ENCODE peak calls at places on chromosomes 13 and 19, in eight cellular contexts. F is HepG2, M is PC-3, A is endodermal cell, W is H1, Q is IMR-90, O is ovary, J is A549. C is an unnamed sample.

GRCh38 chr13:101880581-101880980 is 428.1 kb downstream of the ITGBL1 start:
- DNase-seq in J (no peak), Q (no peak), O (no peak), M (no peak), F (no peak), A (no peak), W (no peak), C (no peak)

GRCh38 chr13:102244617-102245227 is 157.1 kb downstream of the FGF14 start:
- DNase-seq in O (no peak), J (no peak), A (no peak), F (no peak), W (no peak), M (no peak), Q (no peak), C (no peak)

GRCh38 chr19:45123440-45123850 is 30.5 kb downstream of the PPP1R37 start:
- DNase-seq in A (no peak), W (no peak), J (no peak), Q (no peak), F (no peak), O (no peak), M (peak; percentile 86), C (peak; percentile 57)

GRCh38 chr13:105144020-105144419 is 1391.4 kb downstream of the EFNB2 start:
- DNase-seq in A (peak; percentile 48), M (no peak), F (no peak), O (no peak), J (no peak), Q (no peak), W (no peak), C (no peak)

GRCh38 chr19:27774827-27775226 is 1438.1 kb downstream of the UQCRFS1 start:
- DNase-seq in Q (no peak), O (no peak), J (no peak), A (peak; percentile 86), F (peak; percentile 18), W (peak; percentile 79), M (peak; percentile 5), C (no peak)

GRCh38 chr19:51687791-51688664 is 5.1 kb upstream of the SPACA6 start:
- DNase-seq in F (no peak), A (peak; percentile 89), O (peak; percentile 77), Q (peak; percentile 44), J (peak; percentile 68), W (peak; percentile 77), M (peak; percentile 62), C (peak; percentile 53)

GRCh38 chr19:18672606-18673337 is 10.7 kb upstream of the CRTC1 start:
- DNase-seq in A (no peak), Q (peak; percentile 50), J (no peak), M (no peak), O (no peak), W (no peak), F (no peak), C (no peak)

GRCh38 chr13:66780814-66781213 is 449.3 kb downstream of the PCDH9 start:
- DNase-seq in A (no peak), J (no peak), M (peak; percentile 33), F (no peak), W (no peak), Q (peak; percentile 20), O (no peak), C (peak; percentile 45)

DNA sequence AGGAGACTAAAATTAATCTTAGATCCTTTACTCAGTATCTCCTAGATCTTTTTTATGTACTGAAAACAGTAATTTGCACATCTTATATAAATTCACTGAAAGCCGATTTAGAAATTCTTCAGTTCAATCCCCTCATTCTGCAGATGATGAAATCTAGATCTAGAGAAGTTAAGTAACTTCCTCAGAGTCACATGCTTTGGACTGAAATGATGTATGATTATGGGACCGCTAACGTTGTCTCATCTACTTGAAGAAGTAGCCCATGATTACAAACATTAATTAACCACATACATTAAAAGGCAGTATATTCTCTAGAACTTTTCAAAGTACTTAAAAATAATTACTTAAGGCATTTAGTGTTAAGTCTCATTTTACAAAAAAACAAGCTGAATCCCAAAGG is 37.8 kb downstream of the ELF1 start:
- DNase-seq in A (no peak), J (no peak), Q (no peak), O (no peak), M (no peak), F (no peak), W (no peak), C (no peak)
- H3K27ac ChIP-seq in A (no peak overlapping the region), J (no peak overlapping the region), Q (no peak overlapping the region), O (no peak overlapping the region), M (no peak overlapping the region), F (no peak overlapping the region), W (no peak overlapping the region), C (no peak overlapping the region)

DNA sequence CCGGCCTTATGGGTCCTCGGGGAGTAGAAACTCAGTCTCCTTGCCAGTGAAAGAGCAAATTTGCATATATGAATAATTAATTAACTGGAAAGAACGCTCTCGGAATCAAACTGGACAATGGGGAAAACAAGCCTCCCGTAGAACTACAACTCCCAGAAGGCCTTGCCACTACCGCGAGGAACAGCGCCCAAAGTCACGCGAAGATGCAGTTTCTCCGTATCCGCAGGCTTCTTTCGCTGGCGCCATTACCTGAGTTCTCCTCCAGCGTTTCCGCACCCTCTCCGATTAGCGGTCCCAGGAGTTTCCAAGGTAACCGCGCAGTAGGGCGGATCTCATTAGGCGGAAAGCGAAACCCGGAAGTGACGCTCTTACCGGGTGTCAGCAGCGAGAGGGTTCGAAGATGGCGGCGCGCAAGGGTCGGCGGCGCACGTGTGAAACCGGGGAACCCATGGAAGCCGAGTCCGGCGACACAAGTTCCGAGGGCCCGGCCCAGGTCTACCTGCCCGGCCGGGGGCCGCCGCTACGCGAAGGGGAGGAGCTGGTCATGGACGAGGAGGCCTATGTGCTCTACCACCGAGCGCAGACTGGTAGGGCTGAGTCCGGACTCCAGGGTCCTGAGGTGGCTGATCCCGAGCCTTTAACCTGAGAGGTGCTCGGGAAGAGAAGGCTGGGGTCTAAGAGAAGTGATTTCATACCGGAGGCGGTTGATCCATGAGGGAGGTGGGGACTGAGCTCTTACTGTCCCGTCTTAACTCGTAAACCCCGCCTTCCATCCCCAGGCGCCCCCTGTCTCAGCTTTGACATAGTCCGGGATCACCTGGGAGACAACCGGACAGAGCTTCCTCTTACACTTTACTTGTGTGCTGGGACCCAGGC is at the start of gene GRWD1:
- DNase-seq in Q (peak; percentile 94), O (peak; percentile 92), F (peak; percentile 96), A (peak; percentile 97), M (peak; percentile 94), J (peak; percentile 100), W (peak; percentile 91), C (peak; percentile 97)
- TF ChIP-seq CTCF in Q (peak; percentile 8), O (no peak), F (peak; percentile 41), A (peak; percentile 37), M (peak; percentile 22), J (peak; percentile 24), W (no peak), C (peak; percentile 29)

GRCh38 chr19:33052352-33052972 is 12.2 kb downstream of the RHPN2 start:
- DNase-seq in J (no peak), W (no peak), O (no peak), Q (peak; percentile 54), M (peak; percentile 78), F (peak; percentile 60), A (no peak), C (no peak)
- H3K27ac ChIP-seq in J (peak overlapping the region; percentile 77), W (no peak overlapping the region), O (no peak overlapping the region), Q (no peak overlapping the region), M (peak overlapping the region; percentile 93), F (peak overlapping the region; percentile 46), A (no peak overlapping the region), C (peak overlapping the region; percentile 48)

GRCh38 chr13:46553521-46553885 is 533 bp downstream of the LRCH1 start:
- DNase-seq in Q (no peak), J (no peak), O (no peak), M (no peak), W (peak; percentile 73), A (peak; percentile 72), F (no peak), C (no peak)

GRCh38 chr13:46552302-46552680 is 679 bp upstream of the LRCH1 start:
- DNase-seq in A (peak; percentile 53), Q (no peak), F (no peak), W (no peak), O (peak; percentile 45), J (no peak), M (no peak), C (no peak)

GRCh38 chr13:46550822-46551221 is 2.1 kb upstream of the LRCH1 start:
- DNase-seq in J (no peak), W (no peak), O (no peak), Q (no peak), F (no peak), M (no peak), A (no peak), C (no peak)

GRCh38 chr13:46552888-46553520 is at the start of gene LRCH1:
- DNase-seq in M (peak; percentile 70), A (peak; percentile 93), J (peak; percentile 66), W (peak; percentile 77), O (peak; percentile 88), Q (peak; percentile 80), F (peak; percentile 46), C (peak; percentile 87)

GRCh38 chr13:46551410-46552301 is 1.3 kb upstream of the LRCH1 start:
- DNase-seq in J (peak; percentile 51), F (peak; percentile 61), M (peak; percentile 76), Q (peak; percentile 75), W (peak; percentile 85), A (peak; percentile 90), O (peak; percentile 84), C (peak; percentile 68)
- TF ChIP-seq CTCF in J (peak; percentile 74), F (peak; percentile 86), M (peak; percentile 82), Q (peak; percentile 90), W (peak; percentile 84), A (peak; percentile 94), O (peak; percentile 67), C (peak; percentile 90)

GRCh38 chr19:16442386-16443276 is 29.1 kb downstream of the EPS15L1 start:
- DNase-seq in F (no peak), O (peak; percentile 49), M (no peak), Q (no peak), W (no peak), A (no peak), J (no peak), C (no peak)
- H3K27ac ChIP-seq in F (no peak overlapping the region), O (no peak overlapping the region), M (no peak overlapping the region), Q (no peak overlapping the region), W (no peak overlapping the region), A (peak overlapping the region; percentile 77), J (no peak overlapping the region), C (peak overlapping the region; percentile 48)

C was measured in RWPE1.